ENCODE peak calls at places on chromosomes 7 and 10, in six cellular contexts. One of them, this sample, is unnamed.
A peak's percentile ranks its signal among the peaks of the same experiment; 100 is the strongest.

GRCh38 chr7:1920266-1920681 is 250.2 kb downstream of the ELFN1 start:
- DNase-seq in HepG2: no peak
- DNase-seq in GM12878: no peak
- DNase-seq in GM12892: peak; percentile 68
- DNase-seq in K562: no peak
- DNase-seq in H1: no peak
- DNase-seq in this sample: peak; percentile 70

GRCh38 chr7:131057524-131058065 is 270.1 kb upstream of the MKLN1 start:
- DNase-seq in GM12878: no peak
- DNase-seq in GM12892: no peak
- DNase-seq in H1: no peak
- DNase-seq in K562: no peak
- DNase-seq in HepG2: peak; percentile 49
- DNase-seq in this sample: no peak

GRCh38 chr10:118166951-118167350 is 120.2 kb upstream of the RAB11FIP2 start:
- DNase-seq in GM12892: no peak
- DNase-seq in K562: no peak
- DNase-seq in HepG2: no peak
- DNase-seq in H1: no peak
- DNase-seq in GM12878: no peak
- DNase-seq in this sample: no peak

GRCh38 chr10:70145166-70145665 is 1.3 kb downstream of the TYSND1 start:
- DNase-seq in H1: no peak
- DNase-seq in GM12878: no peak
- DNase-seq in GM12892: no peak
- DNase-seq in K562: no peak
- DNase-seq in HepG2: no peak
- DNase-seq in this sample: no peak

GRCh38 chr10:53886325-53887300 is 914.4 kb downstream of the PCDH15 start:
- DNase-seq in H1: no peak
- DNase-seq in GM12878: no peak
- DNase-seq in K562: no peak
- DNase-seq in GM12892: no peak
- DNase-seq in HepG2: peak; percentile 68
- DNase-seq in this sample: no peak

GRCh38 chr7:111138196-111138569 is 47.3 kb downstream of the LRRN3 start:
- DNase-seq in HepG2: no peak
- DNase-seq in GM12878: peak; percentile 72
- DNase-seq in K562: no peak
- DNase-seq in H1: no peak
- DNase-seq in GM12892: no peak
- DNase-seq in this sample: no peak

GRCh38 chr10:100986623-100986951 is 710 bp downstream of the MRPL43 start:
- DNase-seq in GM12892: no peak
- DNase-seq in K562: peak; percentile 17
- DNase-seq in H1: no peak
- DNase-seq in HepG2: no peak
- DNase-seq in GM12878: no peak
- DNase-seq in this sample: no peak

GRCh38 chr7:51035696-51036095 is 253.0 kb upstream of the GRB10 start:
- DNase-seq in GM12878: no peak
- DNase-seq in H1: no peak
- DNase-seq in K562: no peak
- DNase-seq in GM12892: no peak
- DNase-seq in HepG2: no peak
- DNase-seq in this sample: no peak

GRCh38 chr10:82925547-82925946 is 1050.6 kb downstream of the NRG3 start:
- DNase-seq in GM12878: no peak
- DNase-seq in GM12892: no peak
- DNase-seq in HepG2: no peak
- DNase-seq in H1: no peak
- DNase-seq in K562: no peak
- DNase-seq in this sample: no peak

GRCh38 chr10:110399163-110400094 is 94.7 kb upstream of the SMNDC1 start:
- DNase-seq in K562: no peak
- DNase-seq in GM12878: no peak
- DNase-seq in GM12892: no peak
- DNase-seq in HepG2: peak; percentile 79
- DNase-seq in H1: no peak
- DNase-seq in this sample: no peak

GRCh38 chr7:19181634-19182033 is 36.4 kb upstream of the FERD3L start:
- DNase-seq in GM12878: no peak
- DNase-seq in H1: no peak
- DNase-seq in K562: no peak
- DNase-seq in HepG2: no peak
- DNase-seq in GM12892: no peak
- DNase-seq in this sample: no peak

GRCh38 chr10:18504161-18504560 is 147.2 kb downstream of the NSUN6 start:
- DNase-seq in H1: no peak
- DNase-seq in HepG2: no peak
- DNase-seq in K562: no peak
- DNase-seq in GM12878: no peak
- DNase-seq in GM12892: no peak
- DNase-seq in this sample: no peak

GRCh38 chr7:113092762-113093161 is 6.1 kb upstream of the GPR85 start:
- DNase-seq in HepG2: no peak
- DNase-seq in K562: no peak
- DNase-seq in GM12892: no peak
- DNase-seq in GM12878: no peak
- DNase-seq in H1: no peak
- DNase-seq in this sample: no peak

GRCh38 chr7:50682079-50682478 is 100.6 kb downstream of the GRB10 start:
- DNase-seq in H1: no peak
- DNase-seq in GM12878: no peak
- DNase-seq in HepG2: no peak
- DNase-seq in K562: no peak
- DNase-seq in GM12892: no peak
- DNase-seq in this sample: no peak

GRCh38 chr7:129825005-129825553 is 127.7 kb downstream of the UBE2H start:
- DNase-seq in GM12892: peak; percentile 38
- DNase-seq in GM12878: no peak
- DNase-seq in H1: peak; percentile 91
- DNase-seq in K562: peak; percentile 90
- DNase-seq in HepG2: peak; percentile 78
- DNase-seq in this sample: peak; percentile 37

GRCh38 chr7:129557686-129558481 is 53.6 kb upstream of the NRF1 start:
- DNase-seq in H1: no peak
- DNase-seq in HepG2: no peak
- DNase-seq in GM12878: no peak
- DNase-seq in GM12892: no peak
- DNase-seq in K562: no peak
- DNase-seq in this sample: no peak

GRCh38 chr7:121456785-121457359 is 60.8 kb upstream of the FAM3C start:
- DNase-seq in HepG2: no peak
- DNase-seq in GM12878: no peak
- DNase-seq in K562: no peak
- DNase-seq in H1: no peak
- DNase-seq in GM12892: no peak
- DNase-seq in this sample: no peak
- TF ChIP-seq TAF1 in HepG2: no peak
- TF ChIP-seq TAF1 in GM12878: no peak
- TF ChIP-seq TAF1 in K562: no peak
- TF ChIP-seq TAF1 in H1: no peak
- TF ChIP-seq TAF1 in GM12892: no peak
- TF ChIP-seq TAF1 in this sample: no peak

GRCh38 chr7:44140341-44140740 is 791 bp downstream of the MYL7 start:
- DNase-seq in HepG2: no peak
- DNase-seq in GM12878: no peak
- DNase-seq in H1: no peak
- DNase-seq in GM12892: no peak
- DNase-seq in K562: no peak
- DNase-seq in this sample: no peak
- TF ChIP-seq POLR2A in HepG2: no peak
- TF ChIP-seq POLR2A in GM12878: no peak
- TF ChIP-seq POLR2A in H1: no peak
- TF ChIP-seq POLR2A in GM12892: no peak
- TF ChIP-seq POLR2A in K562: no peak
- TF ChIP-seq POLR2A in this sample: no peak

GRCh38 chr10:29144126-29144525 is 144.7 kb upstream of the LYZL1 start:
- DNase-seq in K562: no peak
- DNase-seq in GM12892: no peak
- DNase-seq in HepG2: no peak
- DNase-seq in GM12878: no peak
- DNase-seq in H1: no peak
- DNase-seq in this sample: no peak

GRCh38 chr10:29140991-29141390 is 147.9 kb upstream of the LYZL1 start:
- DNase-seq in H1: no peak
- DNase-seq in HepG2: no peak
- DNase-seq in GM12892: no peak
- DNase-seq in K562: no peak
- DNase-seq in GM12878: no peak
- DNase-seq in this sample: no peak

GRCh38 chr10:29140151-29140550 is 148.7 kb upstream of the LYZL1 start:
- DNase-seq in GM12892: no peak
- DNase-seq in GM12878: no peak
- DNase-seq in K562: no peak
- DNase-seq in HepG2: no peak
- DNase-seq in H1: no peak
- DNase-seq in this sample: no peak

GRCh38 chr10:29141761-29142160 is 147.1 kb upstream of the LYZL1 start:
- DNase-seq in GM12878: no peak
- DNase-seq in HepG2: no peak
- DNase-seq in K562: no peak
- DNase-seq in GM12892: no peak
- DNase-seq in H1: no peak
- DNase-seq in this sample: no peak

DNA sequence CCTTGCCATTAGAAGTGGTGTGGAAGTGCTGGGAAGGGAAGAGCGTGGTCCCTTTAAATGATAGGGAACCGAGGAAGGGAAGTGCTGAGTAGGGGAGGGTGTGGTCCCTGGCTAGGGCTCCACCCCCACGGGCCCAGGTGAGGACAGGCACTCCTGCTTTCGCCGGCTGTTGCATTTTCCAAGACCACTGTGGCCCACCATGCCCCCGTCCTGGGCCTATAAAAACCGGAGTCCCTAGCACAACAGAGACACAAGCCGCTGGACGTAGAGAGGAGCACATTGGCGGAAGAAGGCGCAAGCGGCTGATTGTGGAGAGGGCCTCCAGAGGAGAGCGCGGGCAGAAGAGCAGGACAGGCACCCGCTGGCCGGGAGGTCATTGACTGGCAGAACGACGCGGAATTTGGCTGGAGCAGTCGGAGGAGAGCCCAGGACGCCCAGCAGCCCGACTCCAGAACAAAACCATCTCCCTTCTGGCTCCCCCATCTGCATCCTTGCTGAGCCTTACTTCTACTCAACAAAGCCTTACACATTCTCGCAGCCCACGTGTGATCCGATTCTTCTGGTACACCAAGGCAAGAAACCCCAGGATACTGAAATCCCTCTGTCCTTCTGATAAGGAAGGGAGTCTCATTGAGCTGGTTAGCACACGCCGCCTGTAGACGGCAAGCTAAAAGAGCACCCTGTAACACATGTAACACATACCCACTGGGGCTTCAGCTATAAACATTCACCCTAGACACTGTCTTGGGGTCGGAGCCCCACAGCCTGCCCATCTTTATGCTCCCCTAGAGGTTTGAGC is 146.2 kb upstream of the LYZL1 start:
- DNase-seq in K562: peak; percentile 30
- DNase-seq in GM12892: no peak
- DNase-seq in H1: peak; percentile 65
- DNase-seq in GM12878: no peak
- DNase-seq in HepG2: no peak
- DNase-seq in this sample: no peak
- TF ChIP-seq TAF1 in K562: no peak
- TF ChIP-seq TAF1 in GM12892: no peak
- TF ChIP-seq TAF1 in H1: peak; percentile 63
- TF ChIP-seq TAF1 in GM12878: no peak
- TF ChIP-seq TAF1 in HepG2: no peak
- TF ChIP-seq TAF1 in this sample: no peak

GRCh38 chr7:66281678-66282593 is 76.8 kb downstream of the TPST1 start:
- DNase-seq in K562: peak; percentile 30
- DNase-seq in HepG2: peak; percentile 6
- DNase-seq in GM12892: no peak
- DNase-seq in H1: no peak
- DNase-seq in GM12878: no peak
- DNase-seq in this sample: no peak
- TF ChIP-seq POLR2A in K562: no peak
- TF ChIP-seq POLR2A in HepG2: no peak
- TF ChIP-seq POLR2A in GM12892: no peak
- TF ChIP-seq POLR2A in H1: no peak
- TF ChIP-seq POLR2A in GM12878: no peak
- TF ChIP-seq POLR2A in this sample: no peak

GRCh38 chr10:3172081-3172445 is 519 bp downstream of the PITRM1 start:
- DNase-seq in GM12892: no peak
- DNase-seq in HepG2: peak; percentile 9
- DNase-seq in K562: no peak
- DNase-seq in H1: no peak
- DNase-seq in GM12878: no peak
- DNase-seq in this sample: no peak

GRCh38 chr10:3169271-3169670 is 3.3 kb downstream of the PITRM1 start:
- DNase-seq in HepG2: no peak
- DNase-seq in K562: no peak
- DNase-seq in H1: no peak
- DNase-seq in GM12878: no peak
- DNase-seq in GM12892: no peak
- DNase-seq in this sample: no peak

GRCh38 chr10:3169738-3170137 is 2.8 kb downstream of the PITRM1 start:
- DNase-seq in K562: no peak
- DNase-seq in HepG2: no peak
- DNase-seq in H1: no peak
- DNase-seq in GM12892: no peak
- DNase-seq in GM12878: no peak
- DNase-seq in this sample: no peak

GRCh38 chr10:3172446-3173172 is at the start of gene PITRM1:
- DNase-seq in K562: peak; percentile 92
- DNase-seq in GM12878: peak; percentile 95
- DNase-seq in GM12892: peak; percentile 91
- DNase-seq in HepG2: peak; percentile 96
- DNase-seq in H1: peak; percentile 98
- DNase-seq in this sample: peak; percentile 97

DNA sequence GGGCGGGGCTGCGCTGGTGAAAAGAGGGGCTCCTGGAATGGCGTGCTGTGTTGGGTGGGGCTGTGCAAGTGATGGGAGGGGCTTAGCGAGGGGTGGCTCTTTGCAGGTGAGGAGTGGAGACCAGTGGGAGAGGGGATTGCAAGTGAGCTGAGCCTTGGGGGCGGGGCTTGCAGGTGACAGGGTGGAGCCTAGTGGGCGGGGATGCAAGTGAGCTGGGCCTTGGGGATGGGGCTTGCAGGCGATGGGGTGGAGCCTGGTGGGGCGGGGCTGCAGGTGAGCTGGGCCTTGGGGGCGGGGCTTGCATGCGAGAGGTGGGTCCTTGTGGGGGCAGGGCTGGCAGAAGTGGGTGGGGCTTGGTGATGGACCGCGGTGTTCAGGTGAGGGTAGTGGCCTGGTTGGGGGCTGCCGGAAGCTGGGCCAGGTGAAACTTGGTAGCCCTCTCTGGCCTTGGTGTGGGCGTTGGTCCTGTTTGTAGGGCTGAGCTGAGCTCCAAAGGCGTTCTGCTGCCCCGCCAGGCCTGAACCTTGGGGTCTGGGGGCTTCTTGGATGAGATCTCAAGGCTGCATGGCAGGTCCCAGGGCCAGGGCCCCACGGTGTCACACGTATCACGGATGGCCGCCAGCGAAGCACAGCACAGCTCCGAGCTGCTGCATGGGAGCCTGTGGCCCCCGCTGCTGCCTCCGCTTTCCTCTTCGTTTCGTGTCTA is 744 bp upstream of the PITRM1 start:
- DNase-seq in GM12892: peak; percentile 70
- DNase-seq in K562: peak; percentile 96
- DNase-seq in GM12878: no peak
- DNase-seq in H1: peak; percentile 100
- DNase-seq in HepG2: no peak
- DNase-seq in this sample: peak; percentile 69
- TF ChIP-seq TAF1 in GM12892: no peak
- TF ChIP-seq TAF1 in K562: no peak
- TF ChIP-seq TAF1 in GM12878: no peak
- TF ChIP-seq TAF1 in H1: no peak
- TF ChIP-seq TAF1 in HepG2: no peak
- TF ChIP-seq TAF1 in this sample: no peak

This sample was measured in GM12891.